ENCODE peak calls at places on chromosomes 12 and 14, in six cellular contexts. P is stomach; F is coronary artery; Z is endothelial cell of umbilical vein; C is naive thymus-derived CD4-positive, alpha-beta T cell; Y is HL-60. N is an unnamed sample.

GRCh38 chr12:70756791-70757190 is 119.6 kb upstream of the PTPRB start:
- DNase-seq in P (no peak), F (no peak), Z (no peak), C (no peak), Y (no peak), N (no peak)

GRCh38 chr12:93699271-93700141 is 22.3 kb downstream of the CRADD start:
- DNase-seq in P (no peak), F (no peak), Z (no peak), C (no peak), Y (no peak), N (no peak)

GRCh38 chr14:69319911-69320310 is 60.0 kb downstream of the GALNT16 start:
- DNase-seq in P (no peak), F (no peak), Z (no peak), C (no peak), Y (no peak), N (no peak)

GRCh38 chr14:100015251-100015655 is 50.0 kb upstream of the EVL start:
- DNase-seq in P (no peak), F (no peak), Z (peak; percentile 52), C (no peak), Y (peak; percentile 28), N (peak; percentile 53)

GRCh38 chr14:52259452-52259851 is 8.0 kb upstream of the PTGDR start:
- DNase-seq in P (no peak), F (no peak), Z (no peak), C (no peak), Y (no peak), N (no peak)

GRCh38 chr12:76450690-76451089 is 102.5 kb upstream of the BBS10 start:
- DNase-seq in P (no peak), F (no peak), Z (peak; percentile 75), C (no peak), Y (no peak), N (no peak)

GRCh38 chr12:74031045-74031444 is 506.6 kb upstream of the ATXN7L3B start:
- DNase-seq in P (no peak), F (no peak), Z (no peak), C (no peak), Y (no peak), N (no peak)

GRCh38 chr12:111404362-111405148 is 1.2 kb upstream of the SH2B3 start:
- DNase-seq in P (no peak), F (no peak), Z (peak; percentile 79), C (peak; percentile 33), Y (no peak), N (no peak)

GRCh38 chr12:49521391-49521790 is 17.4 kb upstream of the KCNH3 start:
- DNase-seq in P (no peak), F (no peak), Z (no peak), C (no peak), Y (no peak), N (peak; percentile 19)

GRCh38 chr12:96766232-96766631 is 140.8 kb upstream of the NEDD1 start:
- DNase-seq in P (no peak), F (no peak), Z (no peak), C (no peak), Y (no peak), N (no peak)

GRCh38 chr12:30795660-30796507 is 41.1 kb upstream of the CAPRIN2 start:
- DNase-seq in P (peak; percentile 37), F (peak; percentile 82), Z (peak; percentile 80), C (peak; percentile 7), Y (no peak), N (no peak)

GRCh38 chr14:53963491-53964227 is 7.0 kb upstream of the BMP4 start:
- DNase-seq in P (peak; percentile 70), F (no peak), Z (peak; percentile 44), C (no peak), Y (no peak), N (no peak)

GRCh38 chr14:55354500-55354899 is 57.1 kb downstream of the ATG14 start:
- DNase-seq in P (peak; percentile 53), F (no peak), Z (peak; percentile 43), C (peak; percentile 74), Y (peak; percentile 58), N (peak; percentile 87)

GRCh38 chr12:1277905-1278304 is 286.9 kb downstream of the ERC1 start:
- DNase-seq in P (no peak), F (no peak), Z (no peak), C (peak; percentile 63), Y (no peak), N (no peak)

GRCh38 chr12:78562358-78563205 is 302.0 kb upstream of the SYT1 start:
- DNase-seq in P (no peak), F (no peak), Z (peak; percentile 46), C (no peak), Y (no peak), N (no peak)

GRCh38 chr12:95918194-95918993 is 24.0 kb downstream of the CCDC38 start:
- DNase-seq in P (peak; percentile 30), F (no peak), Z (peak; percentile 48), C (peak; percentile 59), Y (peak; percentile 60), N (no peak)

GRCh38 chr14:49954171-49954631 is 61.3 kb downstream of the ARF6 start:
- DNase-seq in P (no peak), F (no peak), Z (no peak), C (no peak), Y (no peak), N (no peak)

GRCh38 chr14:69260246-69260978 is 454 bp downstream of the GALNT16 start:
- DNase-seq in P (no peak), F (no peak), Z (peak; percentile 24), C (no peak), Y (no peak), N (no peak)

GRCh38 chr14:24952851-24953666 is 96.9 kb downstream of the STXBP6 start:
- DNase-seq in P (no peak), F (no peak), Z (no peak), C (no peak), Y (no peak), N (no peak)

GRCh38 chr12:113776536-113776935 is 189.6 kb downstream of the RBM19 start:
- DNase-seq in P (no peak), F (no peak), Z (no peak), C (no peak), Y (no peak), N (no peak)

GRCh38 chr12:57845478-57846284 is 848 bp downstream of the CTDSP2 start:
- DNase-seq in P (peak; percentile 82), F (peak; percentile 89), Z (peak; percentile 54), C (peak; percentile 62), Y (peak; percentile 56), N (no peak)

GRCh38 chr12:60494249-60494648 is 898.4 kb downstream of the SLC16A7 start:
- DNase-seq in P (no peak), F (no peak), Z (peak; percentile 66), C (no peak), Y (peak; percentile 2), N (no peak)

GRCh38 chr14:61543946-61544345 is 151.4 kb upstream of the HIF1A start:
- DNase-seq in P (no peak), F (no peak), Z (no peak), C (no peak), Y (no peak), N (no peak)

GRCh38 chr14:61544448-61545202 is 150.7 kb upstream of the HIF1A start:
- DNase-seq in P (no peak), F (no peak), Z (no peak), C (no peak), Y (no peak), N (no peak)

GRCh38 chr14:61545716-61546455 is 149.4 kb upstream of the HIF1A start:
- DNase-seq in P (no peak), F (no peak), Z (no peak), C (no peak), Y (no peak), N (no peak)

GRCh38 chr14:61549425-61549824 is 145.9 kb upstream of the HIF1A start:
- DNase-seq in P (no peak), F (no peak), Z (no peak), C (no peak), Y (no peak), N (no peak)

DNA sequence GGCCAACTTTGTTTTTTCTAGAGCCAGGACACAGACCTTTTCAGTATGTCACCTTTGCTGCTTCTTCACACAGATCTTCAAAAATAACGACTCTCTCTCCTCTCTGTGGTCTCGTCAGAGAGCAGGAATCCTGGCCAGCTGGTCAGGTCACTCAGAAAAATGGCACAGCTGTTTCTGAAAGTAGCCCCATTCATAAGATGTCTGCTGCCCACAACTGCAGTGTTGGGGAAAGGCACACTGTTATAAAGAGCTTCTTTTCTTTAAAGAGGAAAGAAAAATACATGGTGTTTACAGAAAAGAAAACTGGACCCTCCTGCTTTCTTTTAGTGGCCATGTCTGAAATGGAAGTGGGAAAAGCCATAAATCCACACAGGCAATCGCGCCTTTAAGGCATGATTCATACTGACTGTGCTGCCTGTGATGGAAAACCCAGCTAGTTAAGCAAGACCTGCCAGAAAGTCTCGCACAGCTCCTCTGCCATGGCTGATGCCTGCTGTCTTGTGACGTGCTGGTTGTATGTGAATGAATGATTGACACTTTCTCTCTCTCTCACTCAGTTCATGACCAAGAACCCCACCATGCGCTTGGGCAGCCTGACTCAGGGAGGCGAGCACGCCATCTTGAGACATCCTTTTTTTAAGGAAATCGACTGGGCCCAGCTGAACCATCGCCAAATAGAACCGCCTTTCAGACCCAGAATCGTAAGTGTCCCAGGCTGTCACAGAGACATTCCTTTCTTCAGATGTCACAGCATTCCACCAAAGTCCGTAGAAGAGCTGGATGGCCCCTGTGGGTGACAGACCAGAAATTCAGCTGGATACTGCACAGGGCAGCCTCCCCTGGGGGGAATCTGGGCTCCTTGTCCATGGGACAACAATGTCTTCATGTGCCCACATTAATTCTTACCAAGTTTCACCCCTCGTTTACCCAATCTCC is 147.9 kb upstream of the HIF1A start:
- DNase-seq in P (no peak), F (no peak), Z (peak; percentile 60), C (no peak), Y (no peak), N (no peak)
- H3K27ac ChIP-seq in P (no peak overlapping the region), F (peak overlapping the region; percentile 64), Z (no peak overlapping the region), C (peak overlapping the region; percentile 14), Y (no peak overlapping the region), N (no peak overlapping the region)

GRCh38 chr12:81141220-81141619 is 63.3 kb downstream of the ACSS3 start:
- DNase-seq in P (no peak), F (no peak), Z (no peak), C (no peak), Y (no peak), N (no peak)
- H3K27ac ChIP-seq in P (no peak overlapping the region), F (no peak overlapping the region), Z (no peak overlapping the region), C (no peak overlapping the region), Y (no peak overlapping the region), N (no peak overlapping the region)

GRCh38 chr12:100184549-100184948 is 16.1 kb upstream of the ACTR6 start:
- DNase-seq in P (no peak), F (no peak), Z (no peak), C (no peak), Y (no peak), N (no peak)
- H3K27ac ChIP-seq in P (peak overlapping the region; percentile 71), F (no peak overlapping the region), Z (no peak overlapping the region), C (no peak overlapping the region), Y (no peak overlapping the region), N (peak overlapping the region; percentile 78)

DNA sequence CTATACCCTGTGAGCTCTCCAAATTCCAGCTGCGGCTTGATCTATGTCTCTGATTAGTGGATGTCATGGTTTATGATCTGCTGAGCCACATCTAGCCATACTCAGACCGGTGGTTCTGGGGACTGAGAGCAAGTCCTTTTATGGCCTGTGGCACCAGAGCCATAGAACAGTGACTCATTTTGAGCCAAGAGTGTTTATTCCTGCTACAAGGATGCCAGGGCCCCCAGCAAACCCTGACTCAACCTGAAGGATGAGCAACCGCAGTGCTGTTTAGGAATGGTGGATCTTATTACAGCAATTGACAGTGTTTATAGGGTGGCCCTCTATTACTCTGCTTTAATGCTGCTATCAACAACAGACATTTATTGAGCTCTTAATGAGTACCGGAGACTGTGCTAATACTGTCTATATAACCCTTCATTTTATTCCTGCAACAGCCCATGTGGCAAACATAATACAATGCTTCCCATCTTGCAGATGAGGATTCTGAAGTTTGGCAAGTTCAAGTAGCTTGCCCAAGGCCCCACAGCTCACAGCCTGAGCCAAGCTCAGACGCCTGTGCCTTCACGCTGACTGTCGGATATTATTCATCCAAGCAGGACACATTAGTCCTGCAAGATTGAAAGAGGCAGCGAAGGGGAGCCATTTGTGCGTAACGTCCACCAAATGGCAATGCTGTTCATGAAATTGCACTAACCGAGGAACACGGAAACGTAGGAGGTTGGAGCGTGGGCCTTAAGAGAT is 273.6 kb upstream of the PWP1 start:
- DNase-seq in P (no peak), F (no peak), Z (no peak), C (no peak), Y (no peak), N (no peak)
- H3K27ac ChIP-seq in P (no peak overlapping the region), F (no peak overlapping the region), Z (no peak overlapping the region), C (no peak overlapping the region), Y (no peak overlapping the region), N (no peak overlapping the region)

N was measured in esophagus muscularis mucosa.